ENCODE peak calls at places on chromosomes 7 and 10, in seven cellular contexts. H is fibroblast of lung, O is GM12878, L is astrocyte, A is hepatocyte, P is K562, X is keratinocyte. S is an unnamed sample.

GRCh38 chr10:69801434-69802315 is at the start of gene COL13A1:
- DNase-seq in H (peak; percentile 71), O (no peak), L (peak; percentile 68), A (peak; percentile 64), P (no peak), X (peak; percentile 28), S (no peak)

GRCh38 chr10:5584895-5585516 is 60.2 kb downstream of the CALML3 start:
- DNase-seq in H (no peak), O (peak; percentile 41), L (peak; percentile 97), A (no peak), P (no peak), X (peak; percentile 97), S (no peak)

GRCh38 chr10:111824128-111824527 is 359.4 kb downstream of the GPAM start:
- DNase-seq in H (no peak), O (no peak), L (no peak), A (no peak), P (no peak), X (no peak), S (no peak)

GRCh38 chr10:70970830-70971229 is 82.5 kb upstream of the PCBD1 start:
- DNase-seq in H (peak; percentile 7), O (no peak), L (peak; percentile 74), A (no peak), P (no peak), X (no peak), S (no peak)

GRCh38 chr10:72659694-72660093 is 32.2 kb upstream of the MCU start:
- DNase-seq in H (no peak), O (no peak), L (no peak), A (no peak), P (no peak), X (no peak), S (no peak)

GRCh38 chr7:28107960-28108359 is 72.6 kb downstream of the JAZF1 start:
- DNase-seq in H (no peak), O (no peak), L (peak; percentile 26), A (no peak), P (no peak), X (no peak), S (no peak)

GRCh38 chr7:138197306-138197640 is 121.0 kb downstream of the AKR1D1 start:
- DNase-seq in H (no peak), O (no peak), L (no peak), A (no peak), P (no peak), X (no peak), S (no peak)

GRCh38 chr10:124248646-124249045 is 155.2 kb upstream of the CHST15 start:
- DNase-seq in H (no peak), O (no peak), L (no peak), A (no peak), P (no peak), X (no peak), S (no peak)

GRCh38 chr7:95303501-95303900 is 20.8 kb downstream of the PON1 start:
- DNase-seq in H (no peak), O (no peak), L (no peak), A (no peak), P (no peak), X (no peak), S (no peak)

GRCh38 chr7:84686373-84686772 is 491.8 kb upstream of the SEMA3A start:
- DNase-seq in H (no peak), O (no peak), L (peak; percentile 32), A (no peak), P (no peak), X (no peak), S (no peak)

GRCh38 chr7:96017877-96018276 is 245.5 kb downstream of the DYNC1I1 start:
- DNase-seq in H (no peak), O (no peak), L (no peak), A (peak; percentile 10), P (no peak), X (no peak), S (no peak)

GRCh38 chr7:37656913-37657530 is 26.5 kb upstream of the GPR141 start:
- DNase-seq in H (no peak), O (peak; percentile 37), L (no peak), A (no peak), P (no peak), X (no peak), S (no peak)

GRCh38 chr7:104534149-104534548 is 205.7 kb downstream of the LHFPL3 start:
- DNase-seq in H (no peak), O (no peak), L (no peak), A (no peak), P (no peak), X (no peak), S (no peak)

GRCh38 chr7:9958461-9958860 is 1015.2 kb upstream of the PHF14 start:
- DNase-seq in H (no peak), O (no peak), L (no peak), A (no peak), P (no peak), X (no peak), S (no peak)

GRCh38 chr10:22683995-22684305 is 30.4 kb downstream of the PIP4K2A start:
- DNase-seq in H (peak; percentile 42), O (no peak), L (no peak), A (peak; percentile 17), P (no peak), X (no peak), S (no peak)

GRCh38 chr7:92425311-92425947 is 21.9 kb upstream of the GATAD1 start:
- DNase-seq in H (no peak), O (no peak), L (no peak), A (no peak), P (no peak), X (no peak), S (no peak)

GRCh38 chr10:48468866-48469511 is 135.9 kb downstream of the ARHGAP22 start:
- DNase-seq in H (no peak), O (no peak), L (no peak), A (no peak), P (no peak), X (no peak), S (no peak)

GRCh38 chr7:5231116-5231515 is 41.1 kb downstream of the WIPI2 start:
- DNase-seq in H (no peak), O (peak; percentile 60), L (no peak), A (no peak), P (no peak), X (no peak), S (no peak)

GRCh38 chr7:5231811-5232484 is 41.9 kb downstream of the WIPI2 start:
- DNase-seq in H (no peak), O (peak; percentile 93), L (no peak), A (no peak), P (no peak), X (no peak), S (no peak)

GRCh38 chr7:5229451-5230271 is 39.6 kb downstream of the WIPI2 start:
- DNase-seq in H (no peak), O (no peak), L (no peak), A (no peak), P (no peak), X (no peak), S (no peak)

GRCh38 chr7:5232485-5232837 is 42.4 kb downstream of the WIPI2 start:
- DNase-seq in H (no peak), O (no peak), L (no peak), A (no peak), P (no peak), X (no peak), S (no peak)

DNA sequence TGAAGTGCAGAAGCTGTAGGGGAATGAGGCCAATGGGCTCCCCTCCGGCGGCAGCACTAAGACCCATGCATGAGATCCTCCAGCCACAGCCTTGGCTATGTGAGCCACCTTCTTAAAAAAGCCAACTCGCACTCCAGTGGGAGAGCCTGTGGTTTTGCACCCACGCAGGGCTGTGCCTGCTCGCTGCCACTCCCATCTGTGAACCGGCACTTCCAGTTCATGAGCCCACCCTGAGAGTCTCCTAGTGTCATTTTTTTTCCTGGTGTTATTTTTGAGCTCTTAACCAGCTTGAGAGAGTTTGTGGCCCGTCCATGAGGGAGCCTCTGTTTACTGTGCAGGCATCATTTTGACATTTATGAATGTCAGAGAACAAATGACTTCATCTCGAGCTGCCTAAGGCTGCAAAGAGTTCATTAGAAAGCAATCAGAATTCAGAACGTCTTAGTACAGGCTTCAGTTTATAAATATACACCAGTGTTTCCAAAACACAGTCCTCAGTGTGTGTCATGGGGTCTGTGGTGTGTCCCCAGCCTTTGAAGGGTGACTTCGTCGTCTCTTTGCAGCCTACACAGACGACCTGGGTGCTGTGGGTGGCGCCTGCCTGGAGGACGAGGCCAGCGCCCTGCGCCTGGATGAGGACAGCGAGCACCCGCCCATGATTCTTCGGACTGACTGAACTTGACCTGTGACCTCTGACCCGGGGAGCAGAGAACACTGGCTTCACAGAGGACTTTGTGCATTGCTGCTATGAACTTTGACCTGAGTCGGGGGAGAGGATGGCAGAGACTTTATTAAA is 40.4 kb downstream of the WIPI2 start:
- DNase-seq in H (no peak), O (no peak), L (no peak), A (no peak), P (no peak), X (no peak), S (no peak)
- H3K4me3 ChIP-seq in H (no peak overlapping the region), O (peak overlapping the region; percentile 28), L (no peak overlapping the region), A (no peak overlapping the region), P (no peak overlapping the region), X (no peak overlapping the region), S (no peak overlapping the region)

DNA sequence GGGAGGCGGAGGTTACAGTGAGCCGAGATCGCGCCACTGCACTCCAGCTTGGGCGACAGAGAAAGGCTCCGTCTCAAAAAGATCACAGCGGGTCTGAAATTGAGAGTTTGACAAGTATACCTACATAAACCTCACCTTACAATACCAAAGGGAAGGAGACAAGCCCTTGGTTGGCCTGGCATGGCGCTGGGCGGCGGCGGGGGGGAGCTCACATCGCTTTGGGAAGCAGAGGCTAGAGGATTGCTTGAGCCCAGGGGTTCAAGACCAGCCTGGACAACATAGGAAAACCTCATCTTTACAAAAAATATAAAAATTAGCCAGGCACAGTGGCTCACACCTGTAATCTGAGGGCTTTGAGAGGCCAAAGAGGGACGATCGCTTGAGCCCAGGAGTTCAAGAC is 1.1 kb upstream of the ARPC1A start:
- DNase-seq in H (no peak), O (no peak), L (no peak), A (no peak), P (no peak), X (no peak), S (no peak)
- H3K27ac ChIP-seq in H (no peak overlapping the region), O (no peak overlapping the region), L (no peak overlapping the region), A (no peak overlapping the region), P (no peak overlapping the region), X (no peak overlapping the region), S (no peak overlapping the region)

GRCh38 chr7:31336202-31337035 is 4.1 kb downstream of the NEUROD6 start:
- DNase-seq in H (no peak), O (no peak), L (no peak), A (peak; percentile 21), P (peak; percentile 28), X (no peak), S (no peak)
- TF ChIP-seq EZH2 in H (peak; percentile 61), O (no peak), L (peak; percentile 55), A (peak; percentile 79), P (no peak), X (peak; percentile 51), S (no peak)

GRCh38 chr7:147199868-147200267 is 1083.3 kb downstream of the CNTNAP2 start:
- DNase-seq in H (no peak), O (no peak), L (no peak), A (no peak), P (no peak), X (no peak), S (no peak)

GRCh38 chr7:147196476-147196875 is 1079.9 kb downstream of the CNTNAP2 start:
- DNase-seq in H (no peak), O (no peak), L (no peak), A (no peak), P (no peak), X (no peak), S (no peak)

GRCh38 chr7:147193476-147193875 is 1076.9 kb downstream of the CNTNAP2 start:
- DNase-seq in H (no peak), O (no peak), L (no peak), A (no peak), P (no peak), X (no peak), S (no peak)

GRCh38 chr7:147197006-147197405 is 1080.4 kb downstream of the CNTNAP2 start:
- DNase-seq in H (peak; percentile 14), O (no peak), L (no peak), A (no peak), P (no peak), X (no peak), S (no peak)
- H3K4me3 ChIP-seq in H (peak overlapping the region; percentile 38), O (no peak overlapping the region), L (no peak overlapping the region), A (no peak overlapping the region), P (no peak overlapping the region), X (no peak overlapping the region), S (no peak overlapping the region)